ENCODE peak calls at places on chromosome 1, in six cellular contexts. Y is endothelial cell; D is activated T-cell treated with anti-CD3 and anti-CD28 coated beads for 48 hours; C is GM23248; U is effector CD8-positive, alpha-beta T cell; R is T-cell. W is an unnamed sample.

GRCh38 chr1:19563336-19564097 is 78.2 kb upstream of the CAPZB start:
- DNase-seq in R (no peak), Y (no peak), U (no peak), C (peak), D (no peak), W (no peak)

GRCh38 chr1:64167176-64167575 is 36.2 kb upstream of the UBE2U start:
- DNase-seq in U (no peak), D (no peak), Y (no peak), C (peak), R (no peak), W (no peak)

GRCh38 chr1:151790940-151791651 is 796 bp upstream of the TDRKH start:
- DNase-seq in R (no peak), D (peak), C (peak), Y (peak), U (no peak), W (no peak)

GRCh38 chr1:192545781-192546521 is 29.6 kb upstream of the RGS1 start:
- DNase-seq in U (no peak), R (no peak), Y (no peak), C (peak), D (no peak), W (no peak)

GRCh38 chr1:3772027-3772714 is 378 bp upstream of the SMIM1 start:
- DNase-seq in R (peak), U (peak), C (peak), D (peak), Y (peak), W (peak)

GRCh38 chr1:223765036-223765718 is 52.8 kb downstream of the CAPN2 start:
- DNase-seq in D (no peak), R (no peak), U (no peak), C (peak), Y (no peak), W (no peak)

GRCh38 chr1:11800391-11800755 is 5.4 kb downstream of the MTHFR start:
- DNase-seq in U (no peak), C (no peak), R (no peak), D (no peak), Y (no peak), W (no peak)

GRCh38 chr1:20100632-20101355 is 18.5 kb downstream of the PLA2G2D start:
- DNase-seq in Y (peak), D (peak), C (peak), R (peak), U (no peak), W (peak)

GRCh38 chr1:55374801-55375616 is 159.8 kb upstream of the USP24 start:
- DNase-seq in C (peak), U (no peak), Y (no peak), R (no peak), D (no peak), W (no peak)

GRCh38 chr1:97516588-97516987 is 404.2 kb downstream of the DPYD start:
- DNase-seq in D (no peak), U (no peak), C (no peak), R (no peak), Y (no peak), W (no peak)

GRCh38 chr1:185929759-185930158 is 195.6 kb downstream of the HMCN1 start:
- DNase-seq in C (peak), D (no peak), U (no peak), R (no peak), Y (no peak), W (no peak)

GRCh38 chr1:910311-910880 is 13.3 kb upstream of the SAMD11 start:
- DNase-seq in Y (no peak), U (no peak), R (no peak), D (no peak), C (peak), W (no peak)

GRCh38 chr1:2594641-2595131 is 8.1 kb downstream of the PRXL2B start:
- DNase-seq in D (no peak), C (no peak), Y (no peak), R (no peak), U (no peak), W (no peak)

GRCh38 chr1:99146129-99146848 is 118.0 kb upstream of the PLPPR4 start:
- DNase-seq in U (no peak), R (no peak), D (no peak), C (no peak), Y (no peak), W (no peak)

GRCh38 chr1:13628218-13628617 is 44.6 kb downstream of the PDPN start:
- DNase-seq in R (no peak), U (no peak), C (peak), D (no peak), Y (no peak), W (no peak)

GRCh38 chr1:39738622-39739366 is at the start of gene PPIE:
- DNase-seq in D (peak), Y (peak), R (peak), C (peak), U (peak), W (peak)

GRCh38 chr1:114126696-114127095 is 27.0 kb downstream of the SYT6 start:
- DNase-seq in Y (no peak), D (no peak), U (no peak), R (no peak), C (no peak), W (no peak)